ENCODE peak calls at places on chromosomes 7 and 10, in eight cellular contexts. Q is CD8-positive, alpha-beta memory T cell; V is non-pigmented ciliary epithelial cell; R is A673; K is HEK293T; C is endothelial cell; J is activated CD4-positive, alpha-beta T cell treated with anti-CD3 and anti-CD28 coated beads, Interleukin-2, amount 50 U/mL, for 1 hour; M is amniotic stem cell. L is an unnamed sample.

GRCh38 chr7:2008936-2009540 is 223.7 kb downstream of the MAD1L1 start:
- DNase-seq in C (no peak), V (no peak), M (no peak), Q (no peak), R (no peak), K (no peak), J (no peak), L (no peak)

GRCh38 chr10:43259981-43260761 is 6.7 kb downstream of the RASGEF1A start:
- DNase-seq in K (no peak), J (no peak), V (no peak), C (no peak), Q (no peak), R (no peak), M (no peak), L (no peak)

GRCh38 chr7:2109936-2110585 is 122.7 kb downstream of the MAD1L1 start:
- DNase-seq in Q (no peak), J (no peak), M (peak), K (no peak), C (no peak), V (peak), R (peak), L (no peak)

GRCh38 chr10:84837877-84838276 is 509.5 kb downstream of the CCSER2 start:
- DNase-seq in V (no peak), K (no peak), M (no peak), C (no peak), Q (no peak), R (no peak), J (no peak), L (no peak)

GRCh38 chr7:1160665-1161010 is 642 bp upstream of the ZFAND2A start:
- DNase-seq in Q (peak), R (no peak), K (no peak), C (peak), V (no peak), M (no peak), J (no peak), L (no peak)

GRCh38 chr10:32413513-32413912 is 32.4 kb upstream of the CCDC7 start:
- DNase-seq in C (no peak), J (peak), M (peak), Q (no peak), V (peak), R (no peak), K (no peak), L (no peak)

GRCh38 chr7:158829021-158829341 is 328 bp downstream of the ESYT2 start:
- DNase-seq in Q (no peak), K (peak), M (no peak), V (no peak), C (peak), R (peak), J (peak), L (no peak)

GRCh38 chr10:99364125-99364524 is 35.0 kb downstream of the CNNM1 start:
- DNase-seq in R (no peak), Q (no peak), J (no peak), C (no peak), V (no peak), M (no peak), K (no peak), L (no peak)

GRCh38 chr10:79056736-79057391 is 11.9 kb upstream of the ZMIZ1 start:
- DNase-seq in R (no peak), M (no peak), J (no peak), K (no peak), Q (no peak), V (no peak), C (no peak), L (no peak)

L was measured in hippocampal formation.